ENCODE peak calls at places on chromosomes 3 and 15, in four cellular contexts. One of them, this sample, is unnamed.

GRCh38 chr3:16174389-16174788 is at the start of gene GALNT15:
- DNase-seq in HepG2: no peak
- DNase-seq in K562: no peak
- DNase-seq in GM12878: no peak
- DNase-seq in this sample: no peak

GRCh38 chr3:126434264-126434590 is 39.5 kb downstream of the CFAP100 start:
- DNase-seq in GM12878: no peak
- DNase-seq in HepG2: no peak
- DNase-seq in K562: no peak
- DNase-seq in this sample: no peak

GRCh38 chr15:31366169-31366734 is 39.6 kb downstream of the KLF13 start:
- DNase-seq in HepG2: no peak
- DNase-seq in K562: no peak
- DNase-seq in GM12878: no peak
- DNase-seq in this sample: no peak

GRCh38 chr3:36175916-36176461 is 204.3 kb upstream of the STAC start:
- DNase-seq in GM12878: no peak
- DNase-seq in K562: no peak
- DNase-seq in HepG2: no peak
- DNase-seq in this sample: no peak

GRCh38 chr3:45332493-45332892 is 55.9 kb upstream of the LARS2 start:
- DNase-seq in GM12878: no peak
- DNase-seq in K562: no peak
- DNase-seq in HepG2: no peak
- DNase-seq in this sample: no peak

GRCh38 chr3:162643245-162643644 is 1146.6 kb downstream of the OTOL1 start:
- DNase-seq in GM12878: no peak
- DNase-seq in K562: no peak
- DNase-seq in HepG2: no peak
- DNase-seq in this sample: no peak

GRCh38 chr3:158918008-158918407 is 116.2 kb downstream of the MFSD1 start:
- DNase-seq in K562: peak
- DNase-seq in HepG2: peak
- DNase-seq in GM12878: no peak
- DNase-seq in this sample: peak

GRCh38 chr15:76799760-76800159 is 105.4 kb downstream of the SCAPER start:
- DNase-seq in HepG2: no peak
- DNase-seq in GM12878: no peak
- DNase-seq in K562: peak
- DNase-seq in this sample: no peak

GRCh38 chr3:24943961-24944360 is 449.3 kb upstream of the THRB start:
- DNase-seq in GM12878: no peak
- DNase-seq in HepG2: no peak
- DNase-seq in K562: no peak
- DNase-seq in this sample: no peak

GRCh38 chr3:12875857-12876451 is 34.6 kb upstream of the RPL32 start:
- DNase-seq in K562: peak
- DNase-seq in GM12878: no peak
- DNase-seq in HepG2: no peak
- DNase-seq in this sample: peak

GRCh38 chr3:126372413-126373145 is 15.4 kb upstream of the KLF15 start:
- DNase-seq in HepG2: peak
- DNase-seq in GM12878: no peak
- DNase-seq in K562: no peak
- DNase-seq in this sample: peak

GRCh38 chr15:99963976-99964375 is 230.7 kb upstream of the LYSMD4 start:
- DNase-seq in HepG2: no peak
- DNase-seq in K562: no peak
- DNase-seq in GM12878: no peak
- DNase-seq in this sample: no peak

GRCh38 chr3:14481646-14482036 is 58.5 kb downstream of the GRIP2 start:
- DNase-seq in GM12878: no peak
- DNase-seq in HepG2: no peak
- DNase-seq in K562: no peak
- DNase-seq in this sample: no peak

GRCh38 chr3:5080779-5081550 is 41.1 kb upstream of the ARL8B start:
- DNase-seq in K562: no peak
- DNase-seq in HepG2: no peak
- DNase-seq in GM12878: no peak
- DNase-seq in this sample: no peak

GRCh38 chr15:89630974-89631901 is 24.0 kb downstream of the KIF7 start:
- DNase-seq in GM12878: no peak
- DNase-seq in HepG2: no peak
- DNase-seq in K562: no peak
- DNase-seq in this sample: no peak

DNA sequence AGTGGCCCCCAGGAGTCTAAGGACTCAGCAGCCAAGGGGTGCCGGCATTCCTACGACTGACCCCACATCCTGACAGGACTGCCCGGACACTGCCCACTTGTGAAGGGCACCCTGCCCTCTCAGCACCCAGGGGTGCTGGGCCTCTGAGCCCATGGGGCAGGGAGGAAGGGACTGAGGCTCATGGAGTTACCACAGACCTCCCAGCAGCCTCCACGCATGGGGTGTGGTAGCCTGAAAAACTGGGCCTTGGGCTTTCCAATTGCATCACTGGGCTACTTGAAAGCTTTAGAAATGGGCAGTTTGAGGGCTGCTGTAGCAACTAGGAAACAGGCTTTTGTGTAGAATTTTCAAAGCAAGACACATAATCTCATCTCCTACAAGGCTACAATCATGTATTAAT is 13.2 kb downstream of the TKT start:
- DNase-seq in K562: no peak
- DNase-seq in HepG2: no peak
- DNase-seq in GM12878: no peak
- DNase-seq in this sample: no peak
- TF ChIP-seq CREB1 in K562: no peak
- TF ChIP-seq CREB1 in HepG2: no peak
- TF ChIP-seq CREB1 in GM12878: no peak
- TF ChIP-seq CREB1 in this sample: no peak

DNA sequence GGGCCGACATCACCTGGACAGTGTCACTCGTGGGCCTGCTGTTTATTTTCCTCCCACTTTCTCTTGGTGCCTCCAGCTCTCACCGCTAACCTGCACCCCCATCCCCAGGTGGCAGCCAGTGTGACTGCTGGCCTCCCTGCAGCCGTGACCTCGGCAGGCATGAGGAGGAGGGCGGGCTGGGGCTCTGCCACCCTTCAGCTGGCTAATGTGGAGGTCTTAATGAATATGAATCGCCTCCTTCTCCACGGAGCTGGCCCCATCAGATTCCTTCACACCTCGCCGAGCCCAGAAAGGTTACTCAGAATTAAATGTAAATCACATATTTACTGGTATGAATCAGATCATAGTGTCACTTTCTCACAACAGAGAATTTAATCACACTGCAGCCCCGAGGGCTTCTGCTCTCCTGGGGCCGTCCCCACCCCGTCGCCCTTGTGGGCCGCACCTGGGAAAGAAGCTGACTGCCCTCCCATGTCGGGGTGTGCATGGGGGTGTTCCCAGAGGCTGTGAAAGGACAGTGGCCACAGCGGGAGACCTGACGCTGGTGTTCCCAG is 171.1 kb upstream of the TLE3 start:
- DNase-seq in HepG2: no peak
- DNase-seq in GM12878: no peak
- DNase-seq in K562: no peak
- DNase-seq in this sample: no peak
- TF ChIP-seq ATF3 in HepG2: no peak
- TF ChIP-seq ATF3 in GM12878: no peak
- TF ChIP-seq ATF3 in K562: no peak
- TF ChIP-seq ATF3 in this sample: no peak

DNA sequence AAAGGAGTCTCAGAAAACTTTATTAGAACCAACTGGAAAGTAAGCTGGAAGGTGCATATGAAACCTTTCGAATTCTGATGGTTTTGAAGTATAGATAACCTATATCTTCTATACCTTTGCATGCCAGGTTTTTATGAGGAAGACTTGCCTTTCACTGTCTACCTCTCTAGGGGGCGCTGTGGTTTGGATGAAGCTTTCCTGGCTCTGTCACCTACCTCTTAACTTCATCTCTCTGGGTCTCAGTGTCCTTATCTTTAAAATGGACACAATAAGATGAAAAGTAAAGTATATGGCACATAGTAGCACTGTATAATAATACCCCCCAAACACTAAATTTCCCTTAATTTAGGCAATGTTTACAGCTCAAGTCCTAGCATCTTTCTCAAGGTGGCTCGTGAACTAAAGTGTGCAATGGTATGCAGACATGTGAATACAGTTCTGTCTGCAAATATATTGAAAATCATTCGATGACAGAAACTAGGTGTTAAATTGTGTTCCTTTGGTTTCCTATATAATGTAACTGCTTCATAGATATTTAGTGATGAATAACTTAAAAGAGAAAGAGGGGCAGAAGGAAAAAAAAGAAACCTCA is 314.3 kb downstream of the CHST2 start:
- DNase-seq in HepG2: peak
- DNase-seq in GM12878: no peak
- DNase-seq in K562: peak
- DNase-seq in this sample: peak
- TF ChIP-seq ETV6 in HepG2: no peak
- TF ChIP-seq ETV6 in GM12878: no peak
- TF ChIP-seq ETV6 in K562: no peak
- TF ChIP-seq ETV6 in this sample: no peak

GRCh38 chr3:122331886-122332285 is 6.8 kb downstream of the CSTA start:
- DNase-seq in GM12878: no peak
- DNase-seq in HepG2: no peak
- DNase-seq in K562: no peak
- DNase-seq in this sample: peak
- TF ChIP-seq CREB1 in GM12878: no peak
- TF ChIP-seq CREB1 in HepG2: no peak
- TF ChIP-seq CREB1 in K562: no peak
- TF ChIP-seq CREB1 in this sample: no peak

DNA sequence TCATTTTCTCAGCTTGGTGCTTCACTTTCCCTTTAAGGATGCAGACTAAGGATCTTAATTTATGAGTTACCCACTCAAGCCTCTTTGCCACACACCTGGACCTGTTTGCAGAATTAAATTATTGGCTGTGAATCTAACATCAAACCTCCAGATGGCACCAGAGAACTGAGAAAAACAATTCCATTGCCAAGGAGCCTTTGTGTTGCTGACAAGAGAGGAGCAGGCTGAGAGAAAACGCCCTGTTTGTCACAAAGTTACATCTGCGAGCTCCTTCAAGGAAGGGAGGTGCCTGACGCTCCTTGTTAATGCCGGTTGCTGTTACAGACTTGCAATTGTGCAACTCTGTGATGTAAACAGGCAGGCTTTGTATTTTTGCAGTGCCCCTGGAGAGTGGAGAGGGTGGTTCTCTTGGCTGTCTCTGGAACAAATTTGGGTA is 36.3 kb upstream of the TMC3 start:
- DNase-seq in HepG2: peak
- DNase-seq in GM12878: no peak
- DNase-seq in K562: no peak
- DNase-seq in this sample: peak
- TF ChIP-seq ATF3 in HepG2: no peak
- TF ChIP-seq ATF3 in GM12878: no peak
- TF ChIP-seq ATF3 in K562: no peak
- TF ChIP-seq ATF3 in this sample: no peak

GRCh38 chr3:56801597-56802410 is at the start of gene ARHGEF3:
- DNase-seq in GM12878: no peak
- DNase-seq in K562: peak
- DNase-seq in HepG2: peak
- DNase-seq in this sample: peak

GRCh38 chr3:56796996-56797395 is 4.8 kb downstream of the ARHGEF3 start:
- DNase-seq in K562: no peak
- DNase-seq in GM12878: no peak
- DNase-seq in HepG2: no peak
- DNase-seq in this sample: no peak

GRCh38 chr3:56801151-56801596 is 575 bp downstream of the ARHGEF3 start:
- DNase-seq in GM12878: no peak
- DNase-seq in K562: no peak
- DNase-seq in HepG2: no peak
- DNase-seq in this sample: no peak

GRCh38 chr3:56800373-56801150 is 1.2 kb downstream of the ARHGEF3 start:
- DNase-seq in HepG2: no peak
- DNase-seq in K562: no peak
- DNase-seq in GM12878: no peak
- DNase-seq in this sample: no peak

GRCh38 chr3:56799251-56799882 is 2.4 kb downstream of the ARHGEF3 start:
- DNase-seq in HepG2: peak
- DNase-seq in K562: peak
- DNase-seq in GM12878: no peak
- DNase-seq in this sample: no peak
- TF ChIP-seq ETV6 in HepG2: no peak
- TF ChIP-seq ETV6 in K562: no peak
- TF ChIP-seq ETV6 in GM12878: no peak
- TF ChIP-seq ETV6 in this sample: no peak